ENCODE peak calls at places on chromosomes 13 and 19, in seven cellular contexts. One of them, this sample, is unnamed.

GRCh38 chr19:34314437-34315313 is 50.3 kb upstream of the GPI start:
- DNase-seq in mucosa of descending colon: no peak
- DNase-seq in amniotic epithelial cell: no peak
- DNase-seq in ACHN: no peak
- DNase-seq in stimulated activated effector memory CD8-positive, alpha-beta T cell treated with anti-CD3 and anti-CD28 coated beads, Interleukin-12 subunit alpha, Interleukin-12 subunit beta, amount 100 ng/mL, for 72 hours: no peak
- DNase-seq in hepatocyte: no peak
- DNase-seq in HT1080: no peak
- DNase-seq in this sample: no peak

GRCh38 chr19:8132858-8133458 is 16.4 kb downstream of the FBN3 start:
- DNase-seq in HT1080: no peak
- DNase-seq in stimulated activated effector memory CD8-positive, alpha-beta T cell treated with anti-CD3 and anti-CD28 coated beads, Interleukin-12 subunit alpha, Interleukin-12 subunit beta, amount 100 ng/mL, for 72 hours: no peak
- DNase-seq in hepatocyte: no peak
- DNase-seq in mucosa of descending colon: no peak
- DNase-seq in ACHN: no peak
- DNase-seq in amniotic epithelial cell: no peak
- DNase-seq in this sample: no peak

GRCh38 chr19:858868-859843 is at the start of gene CFD:
- DNase-seq in stimulated activated effector memory CD8-positive, alpha-beta T cell treated with anti-CD3 and anti-CD28 coated beads, Interleukin-12 subunit alpha, Interleukin-12 subunit beta, amount 100 ng/mL, for 72 hours: no peak
- DNase-seq in mucosa of descending colon: peak
- DNase-seq in ACHN: no peak
- DNase-seq in HT1080: no peak
- DNase-seq in hepatocyte: no peak
- DNase-seq in amniotic epithelial cell: no peak
- DNase-seq in this sample: no peak

GRCh38 chr19:42286349-42287016 is 15.4 kb upstream of the PRR19 start:
- DNase-seq in amniotic epithelial cell: peak
- DNase-seq in ACHN: no peak
- DNase-seq in stimulated activated effector memory CD8-positive, alpha-beta T cell treated with anti-CD3 and anti-CD28 coated beads, Interleukin-12 subunit alpha, Interleukin-12 subunit beta, amount 100 ng/mL, for 72 hours: no peak
- DNase-seq in HT1080: no peak
- DNase-seq in hepatocyte: peak
- DNase-seq in mucosa of descending colon: peak
- DNase-seq in this sample: no peak

GRCh38 chr13:23600100-23600499 is 29.9 kb downstream of the TNFRSF19 start:
- DNase-seq in amniotic epithelial cell: no peak
- DNase-seq in mucosa of descending colon: no peak
- DNase-seq in ACHN: peak
- DNase-seq in stimulated activated effector memory CD8-positive, alpha-beta T cell treated with anti-CD3 and anti-CD28 coated beads, Interleukin-12 subunit alpha, Interleukin-12 subunit beta, amount 100 ng/mL, for 72 hours: no peak
- DNase-seq in HT1080: no peak
- DNase-seq in hepatocyte: no peak
- DNase-seq in this sample: no peak

GRCh38 chr13:99313473-99313872 is 6.3 kb upstream of the GPR183 start:
- DNase-seq in ACHN: peak
- DNase-seq in amniotic epithelial cell: peak
- DNase-seq in mucosa of descending colon: no peak
- DNase-seq in stimulated activated effector memory CD8-positive, alpha-beta T cell treated with anti-CD3 and anti-CD28 coated beads, Interleukin-12 subunit alpha, Interleukin-12 subunit beta, amount 100 ng/mL, for 72 hours: no peak
- DNase-seq in HT1080: no peak
- DNase-seq in hepatocyte: no peak
- DNase-seq in this sample: no peak

GRCh38 chr19:6822311-6822670 is 49.8 kb downstream of the VAV1 start:
- DNase-seq in ACHN: no peak
- DNase-seq in stimulated activated effector memory CD8-positive, alpha-beta T cell treated with anti-CD3 and anti-CD28 coated beads, Interleukin-12 subunit alpha, Interleukin-12 subunit beta, amount 100 ng/mL, for 72 hours: no peak
- DNase-seq in mucosa of descending colon: no peak
- DNase-seq in amniotic epithelial cell: no peak
- DNase-seq in hepatocyte: no peak
- DNase-seq in HT1080: no peak
- DNase-seq in this sample: no peak

GRCh38 chr13:43390101-43390500 is 366.7 kb downstream of the DNAJC15 start:
- DNase-seq in amniotic epithelial cell: peak
- DNase-seq in mucosa of descending colon: no peak
- DNase-seq in HT1080: no peak
- DNase-seq in ACHN: no peak
- DNase-seq in stimulated activated effector memory CD8-positive, alpha-beta T cell treated with anti-CD3 and anti-CD28 coated beads, Interleukin-12 subunit alpha, Interleukin-12 subunit beta, amount 100 ng/mL, for 72 hours: no peak
- DNase-seq in hepatocyte: no peak
- DNase-seq in this sample: no peak

GRCh38 chr13:39132286-39132685 is 94.0 kb downstream of the NHLRC3 start:
- DNase-seq in HT1080: peak
- DNase-seq in amniotic epithelial cell: no peak
- DNase-seq in ACHN: no peak
- DNase-seq in mucosa of descending colon: no peak
- DNase-seq in hepatocyte: peak
- DNase-seq in stimulated activated effector memory CD8-positive, alpha-beta T cell treated with anti-CD3 and anti-CD28 coated beads, Interleukin-12 subunit alpha, Interleukin-12 subunit beta, amount 100 ng/mL, for 72 hours: no peak
- DNase-seq in this sample: no peak

GRCh38 chr13:28671393-28671792 is 12.5 kb downstream of the POMP start:
- DNase-seq in mucosa of descending colon: no peak
- DNase-seq in stimulated activated effector memory CD8-positive, alpha-beta T cell treated with anti-CD3 and anti-CD28 coated beads, Interleukin-12 subunit alpha, Interleukin-12 subunit beta, amount 100 ng/mL, for 72 hours: no peak
- DNase-seq in HT1080: no peak
- DNase-seq in amniotic epithelial cell: no peak
- DNase-seq in hepatocyte: no peak
- DNase-seq in ACHN: no peak
- DNase-seq in this sample: no peak

GRCh38 chr13:103236213-103236612 is 170.0 kb upstream of the SLC10A2 start:
- DNase-seq in ACHN: peak
- DNase-seq in amniotic epithelial cell: no peak
- DNase-seq in stimulated activated effector memory CD8-positive, alpha-beta T cell treated with anti-CD3 and anti-CD28 coated beads, Interleukin-12 subunit alpha, Interleukin-12 subunit beta, amount 100 ng/mL, for 72 hours: no peak
- DNase-seq in mucosa of descending colon: no peak
- DNase-seq in HT1080: peak
- DNase-seq in hepatocyte: no peak
- DNase-seq in this sample: peak

This sample was measured in trophoblast cell.